ENCODE peak calls at places on chromosomes 6 and 20, in five cellular contexts. One of them, this sample, is unnamed.

GRCh38 chr6:33578588-33579011 is 1.5 kb downstream of the BAK1 start:
- ATAC-seq in pancreas: no peak
- ATAC-seq in right cardiac atrium: no peak
- ATAC-seq in stimulated activated naive CD8-positive, alpha-beta T cell treated with anti-CD3 and anti-CD28 coated beads, Interleukin-15, amount 100 ng/mL, for 72 hours: peak; percentile 60
- ATAC-seq in natural killer cell: peak; percentile 47
- ATAC-seq in this sample: no peak

GRCh38 chr6:44932651-44933091 is 395.5 kb upstream of the RUNX2 start:
- ATAC-seq in natural killer cell: peak; percentile 79
- ATAC-seq in stimulated activated naive CD8-positive, alpha-beta T cell treated with anti-CD3 and anti-CD28 coated beads, Interleukin-15, amount 100 ng/mL, for 72 hours: peak; percentile 82
- ATAC-seq in pancreas: no peak
- ATAC-seq in right cardiac atrium: no peak
- ATAC-seq in this sample: no peak

GRCh38 chr20:3930265-3931206 is 41.3 kb downstream of the PANK2 start:
- ATAC-seq in natural killer cell: no peak
- ATAC-seq in right cardiac atrium: no peak
- ATAC-seq in stimulated activated naive CD8-positive, alpha-beta T cell treated with anti-CD3 and anti-CD28 coated beads, Interleukin-15, amount 100 ng/mL, for 72 hours: peak; percentile 30
- ATAC-seq in pancreas: no peak
- ATAC-seq in this sample: peak; percentile 6

GRCh38 chr20:53879048-53879684 is 191.2 kb downstream of the BCAS1 start:
- ATAC-seq in natural killer cell: peak; percentile 88
- ATAC-seq in right cardiac atrium: no peak
- ATAC-seq in stimulated activated naive CD8-positive, alpha-beta T cell treated with anti-CD3 and anti-CD28 coated beads, Interleukin-15, amount 100 ng/mL, for 72 hours: peak; percentile 31
- ATAC-seq in pancreas: no peak
- ATAC-seq in this sample: no peak

GRCh38 chr6:80156204-80156603 is 49.7 kb downstream of the BCKDHB start:
- ATAC-seq in stimulated activated naive CD8-positive, alpha-beta T cell treated with anti-CD3 and anti-CD28 coated beads, Interleukin-15, amount 100 ng/mL, for 72 hours: no peak
- ATAC-seq in natural killer cell: no peak
- ATAC-seq in pancreas: no peak
- ATAC-seq in right cardiac atrium: no peak
- ATAC-seq in this sample: no peak

GRCh38 chr6:7311171-7311570 is 1.8 kb downstream of the SSR1 start:
- ATAC-seq in natural killer cell: no peak
- ATAC-seq in pancreas: no peak
- ATAC-seq in right cardiac atrium: no peak
- ATAC-seq in stimulated activated naive CD8-positive, alpha-beta T cell treated with anti-CD3 and anti-CD28 coated beads, Interleukin-15, amount 100 ng/mL, for 72 hours: no peak
- ATAC-seq in this sample: no peak

GRCh38 chr6:160141001-160141726 is 19.5 kb downstream of the SLC22A1 start:
- ATAC-seq in stimulated activated naive CD8-positive, alpha-beta T cell treated with anti-CD3 and anti-CD28 coated beads, Interleukin-15, amount 100 ng/mL, for 72 hours: no peak
- ATAC-seq in pancreas: no peak
- ATAC-seq in right cardiac atrium: peak; percentile 55
- ATAC-seq in natural killer cell: no peak
- ATAC-seq in this sample: peak; percentile 51

GRCh38 chr6:140130074-140130473 is 755.6 kb upstream of the CITED2 start:
- ATAC-seq in right cardiac atrium: no peak
- ATAC-seq in pancreas: no peak
- ATAC-seq in natural killer cell: no peak
- ATAC-seq in stimulated activated naive CD8-positive, alpha-beta T cell treated with anti-CD3 and anti-CD28 coated beads, Interleukin-15, amount 100 ng/mL, for 72 hours: no peak
- ATAC-seq in this sample: no peak

GRCh38 chr6:161080263-161080970 is 88.8 kb downstream of the MAP3K4 start:
- ATAC-seq in right cardiac atrium: no peak
- ATAC-seq in natural killer cell: no peak
- ATAC-seq in stimulated activated naive CD8-positive, alpha-beta T cell treated with anti-CD3 and anti-CD28 coated beads, Interleukin-15, amount 100 ng/mL, for 72 hours: no peak
- ATAC-seq in pancreas: no peak
- ATAC-seq in this sample: no peak

GRCh38 chr6:129481706-129482105 is 228.3 kb downstream of the ARHGAP18 start:
- ATAC-seq in right cardiac atrium: no peak
- ATAC-seq in natural killer cell: no peak
- ATAC-seq in pancreas: no peak
- ATAC-seq in stimulated activated naive CD8-positive, alpha-beta T cell treated with anti-CD3 and anti-CD28 coated beads, Interleukin-15, amount 100 ng/mL, for 72 hours: no peak
- ATAC-seq in this sample: no peak

GRCh38 chr6:167791036-167791779 is 35.5 kb upstream of the AFDN start:
- ATAC-seq in natural killer cell: no peak
- ATAC-seq in stimulated activated naive CD8-positive, alpha-beta T cell treated with anti-CD3 and anti-CD28 coated beads, Interleukin-15, amount 100 ng/mL, for 72 hours: no peak
- ATAC-seq in right cardiac atrium: no peak
- ATAC-seq in pancreas: peak; percentile 73
- ATAC-seq in this sample: no peak

GRCh38 chr6:43468748-43469681 is 8.4 kb upstream of the TJAP1 start:
- ATAC-seq in natural killer cell: no peak
- ATAC-seq in pancreas: no peak
- ATAC-seq in stimulated activated naive CD8-positive, alpha-beta T cell treated with anti-CD3 and anti-CD28 coated beads, Interleukin-15, amount 100 ng/mL, for 72 hours: no peak
- ATAC-seq in right cardiac atrium: peak; percentile 73
- ATAC-seq in this sample: no peak